ENCODE peak calls at places on chromosomes 7 and 10, in ten cellular contexts. Q is Panc1; V is Calu3; M is tibial artery; D is CD4-positive, alpha-beta T cell; I is uterus; G is lung; E is AG09319; R is cardiac muscle cell; J is transverse colon. H is an unnamed sample.

GRCh38 chr10:26436848-26437247 is 1.3 kb upstream of the APBB1IP start:
- DNase-seq in Q (no peak), V (peak; percentile 12), M (no peak), D (no peak), I (no peak), G (no peak), E (no peak), R (no peak), J (no peak), H (no peak)

GRCh38 chr10:43218206-43218950 is 48.5 kb downstream of the RASGEF1A start:
- DNase-seq in Q (no peak), V (no peak), M (no peak), D (no peak), I (no peak), G (no peak), E (peak; percentile 4), R (peak; percentile 14), J (no peak), H (no peak)

GRCh38 chr10:90484518-90484917 is 373.3 kb downstream of the HTR7 start:
- DNase-seq in Q (no peak), V (no peak), M (no peak), D (no peak), I (no peak), G (no peak), E (no peak), R (no peak), J (no peak), H (no peak)

GRCh38 chr10:128405450-128405849 is 279.2 kb upstream of the MKI67 start:
- DNase-seq in Q (no peak), V (no peak), M (no peak), D (no peak), I (no peak), G (no peak), E (no peak), R (no peak), J (no peak), H (no peak)

GRCh38 chr10:120897343-120897742 is 46.2 kb downstream of the WDR11 start:
- DNase-seq in Q (no peak), V (no peak), M (no peak), D (no peak), I (no peak), G (no peak), E (peak; percentile 2), R (peak; percentile 38), J (no peak), H (no peak)

GRCh38 chr7:130943336-130943901 is 209.4 kb upstream of the KLF14 start:
- DNase-seq in Q (peak; percentile 82), V (no peak), M (no peak), D (no peak), I (no peak), G (no peak), E (no peak), R (peak; percentile 77), J (no peak), H (no peak)

GRCh38 chr10:35545878-35546631 is 59.1 kb upstream of the GJD4 start:
- DNase-seq in Q (no peak), V (no peak), M (no peak), D (no peak), I (no peak), G (no peak), E (peak; percentile 1), R (peak; percentile 15), J (no peak), H (no peak)

GRCh38 chr7:142438235-142438922 is 180.5 kb upstream of the PRSS58 start:
- DNase-seq in Q (no peak), V (peak; percentile 41), M (no peak), D (no peak), I (no peak), G (no peak), E (no peak), R (peak; percentile 63), J (peak; percentile 52), H (no peak)

GRCh38 chr7:74475987-74476350 is 22.3 kb downstream of the GTF2IRD1 start:
- DNase-seq in Q (no peak), V (no peak), M (peak; percentile 72), D (no peak), I (no peak), G (no peak), E (no peak), R (no peak), J (no peak), H (no peak)

GRCh38 chr7:152177696-152178404 is 152.4 kb downstream of the GALNT11 start:
- DNase-seq in Q (no peak), V (no peak), M (no peak), D (no peak), I (no peak), G (no peak), E (no peak), R (peak; percentile 16), J (no peak), H (no peak)

GRCh38 chr7:152178405-152179058 is 153.1 kb downstream of the GALNT11 start:
- DNase-seq in Q (no peak), V (no peak), M (no peak), D (no peak), I (no peak), G (no peak), E (no peak), R (no peak), J (no peak), H (no peak)

GRCh38 chr7:152176797-152177196 is 151.3 kb downstream of the GALNT11 start:
- DNase-seq in Q (no peak), V (no peak), M (no peak), D (no peak), I (no peak), G (no peak), E (no peak), R (no peak), J (no peak), H (no peak)

GRCh38 chr7:152173372-152174070 is 148.0 kb downstream of the GALNT11 start:
- DNase-seq in Q (no peak), V (no peak), M (no peak), D (no peak), I (no peak), G (no peak), E (no peak), R (no peak), J (no peak), H (no peak)
- TF ChIP-seq CTCF in Q (no peak), V (no peak), M (no peak), D (no peak), I (no peak), G (no peak), E (no peak), R (no peak), J (no peak), H (no peak)

GRCh38 chr7:48087349-48087748 is 1.7 kb upstream of the UPP1 start:
- DNase-seq in Q (no peak), V (no peak), M (no peak), D (no peak), I (no peak), G (no peak), E (no peak), R (peak; percentile 78), J (no peak), H (no peak)
- TF ChIP-seq CTCF in Q (no peak), V (no peak), M (no peak), D (no peak), I (no peak), G (no peak), E (no peak), R (peak; percentile 3), J (no peak), H (no peak)

GRCh38 chr7:92448185-92448747 is 984 bp downstream of the GATAD1 start:
- DNase-seq in Q (peak; percentile 61), V (peak; percentile 40), M (peak; percentile 72), D (peak; percentile 47), I (peak; percentile 47), G (peak; percentile 70), E (no peak), R (peak; percentile 66), J (peak; percentile 67), H (peak; percentile 21)
- TF ChIP-seq CTCF in Q (peak; percentile 63), V (no peak), M (no peak), D (peak; percentile 55), I (no peak), G (peak; percentile 25), E (peak; percentile 56), R (peak; percentile 48), J (peak; percentile 40), H (peak; percentile 49)

GRCh38 chr7:118151671-118152070 is 32.3 kb upstream of the LSM8 start:
- DNase-seq in Q (no peak), V (no peak), M (no peak), D (no peak), I (no peak), G (no peak), E (no peak), R (no peak), J (no peak), H (no peak)
- TF ChIP-seq CTCF in Q (no peak), V (no peak), M (no peak), D (no peak), I (no peak), G (no peak), E (no peak), R (no peak), J (no peak), H (no peak)

GRCh38 chr10:32139223-32140073 is 83.2 kb upstream of the KIF5B start:
- DNase-seq in Q (peak; percentile 27), V (peak; percentile 85), M (peak; percentile 92), D (no peak), I (peak; percentile 76), G (peak; percentile 89), E (peak; percentile 84), R (peak; percentile 95), J (peak; percentile 86), H (peak; percentile 89)
- TF ChIP-seq CTCF in Q (no peak), V (no peak), M (no peak), D (no peak), I (no peak), G (no peak), E (peak; percentile 28), R (peak; percentile 14), J (no peak), H (no peak)

H was measured in HFF-Myc.